ENCODE peak calls at places on chromosomes 2 and 18, in four cellular contexts. I is HCT116, C is adrenal gland, S is lower leg skin. M is an unnamed sample.
A peak's percentile ranks its signal among the peaks of the same experiment; 100 is the strongest.

GRCh38 chr2:241300000-241300399 is 15.5 kb downstream of the HDLBP start:
- DNase-seq in I (no peak), C (no peak), S (peak; percentile 82), M (no peak)

GRCh38 chr2:120239488-120240287 is 13.0 kb upstream of the RALB start:
- DNase-seq in I (no peak), C (peak; percentile 84), S (no peak), M (peak; percentile 54)

GRCh38 chr2:130836501-130837174 is at the start of gene ARHGEF4:
- DNase-seq in I (peak; percentile 50), C (no peak), S (no peak), M (no peak)

GRCh38 chr2:176614049-176614448 is 344.8 kb downstream of the MTX2 start:
- DNase-seq in I (no peak), C (no peak), S (no peak), M (no peak)

GRCh38 chr2:26438526-26438925 is 36.8 kb downstream of the DRC1 start:
- DNase-seq in I (no peak), C (no peak), S (no peak), M (no peak)

GRCh38 chr2:162123806-162124758 is 28.0 kb downstream of the GCG start:
- DNase-seq in I (peak; percentile 61), C (no peak), S (no peak), M (no peak)

GRCh38 chr2:237092920-237093781 is 7.5 kb downstream of the COPS8 start:
- DNase-seq in I (peak; percentile 2), C (no peak), S (no peak), M (peak; percentile 49)

GRCh38 chr2:241635756-241636155 is 1.2 kb downstream of the THAP4 start:
- DNase-seq in I (no peak), C (no peak), S (no peak), M (no peak)

GRCh38 chr2:177148477-177149154 is 64.0 kb upstream of the HNRNPA3 start:
- DNase-seq in I (peak; percentile 68), C (peak; percentile 82), S (peak; percentile 94), M (peak; percentile 67)

GRCh38 chr2:1752751-1753150 is 8.4 kb upstream of the PXDN start:
- DNase-seq in I (no peak), C (peak; percentile 12), S (peak; percentile 61), M (peak; percentile 12)

GRCh38 chr2:23691106-23691470 is 235.8 kb downstream of the ATAD2B start:
- DNase-seq in I (no peak), C (no peak), S (no peak), M (no peak)

GRCh38 chr18:23623040-23623439 is 36.7 kb upstream of the NPC1 start:
- DNase-seq in I (no peak), C (no peak), S (no peak), M (no peak)

GRCh38 chr2:234792566-234792965 is 159.3 kb upstream of the SH3BP4 start:
- DNase-seq in I (no peak), C (no peak), S (peak; percentile 74), M (no peak)

GRCh38 chr18:40133253-40133652 is 1821.8 kb upstream of the PIK3C3 start:
- DNase-seq in I (no peak), C (no peak), S (no peak), M (no peak)

GRCh38 chr2:230910546-230911135 is 14.4 kb downstream of the GPR55 start:
- DNase-seq in I (no peak), C (no peak), S (no peak), M (no peak)

GRCh38 chr2:171910494-171910893 is 11.8 kb upstream of the HAT1 start:
- DNase-seq in I (no peak), C (no peak), S (no peak), M (no peak)

GRCh38 chr2:239684271-239684670 is 283.5 kb upstream of the HDAC4 start:
- DNase-seq in I (no peak), C (no peak), S (no peak), M (no peak)

GRCh38 chr2:73823916-73824523 is 4.7 kb upstream of the STAMBP start:
- DNase-seq in I (peak; percentile 69), C (peak; percentile 53), S (no peak), M (no peak)

GRCh38 chr2:26735096-26735495 is 29.0 kb upstream of the SLC35F6 start:
- DNase-seq in I (no peak), C (peak; percentile 80), S (no peak), M (peak; percentile 40)

GRCh38 chr18:62759704-62760402 is 44.5 kb downstream of the PHLPP1 start:
- DNase-seq in I (no peak), C (no peak), S (no peak), M (no peak)

GRCh38 chr18:78769502-78770113 is 210.0 kb upstream of the SALL3 start:
- DNase-seq in I (no peak), C (peak; percentile 6), S (peak; percentile 80), M (no peak)

GRCh38 chr2:144517825-144518699 is 1.9 kb downstream of the ZEB2 start:
- DNase-seq in I (no peak), C (peak; percentile 62), S (no peak), M (peak; percentile 55)

GRCh38 chr18:48375150-48375790 is 33.9 kb downstream of the ZBTB7C start:
- DNase-seq in I (no peak), C (no peak), S (no peak), M (no peak)

GRCh38 chr2:96121414-96121813 is 5.0 kb upstream of the ADRA2B start:
- DNase-seq in I (no peak), C (no peak), S (no peak), M (no peak)

GRCh38 chr2:96122391-96122790 is 6.0 kb upstream of the ADRA2B start:
- DNase-seq in I (no peak), C (peak; percentile 57), S (no peak), M (no peak)

GRCh38 chr2:96124406-96125265 is 8.3 kb upstream of the ADRA2B start:
- DNase-seq in I (no peak), C (no peak), S (no peak), M (no peak)

GRCh38 chr2:96123936-96124335 is 7.6 kb upstream of the ADRA2B start:
- DNase-seq in I (no peak), C (no peak), S (no peak), M (no peak)

GRCh38 chr2:96123290-96123689 is 6.9 kb upstream of the ADRA2B start:
- DNase-seq in I (no peak), C (no peak), S (no peak), M (no peak)
- TF ChIP-seq POLR2A in I (no peak), C (no peak), S (no peak), M (no peak)

DNA sequence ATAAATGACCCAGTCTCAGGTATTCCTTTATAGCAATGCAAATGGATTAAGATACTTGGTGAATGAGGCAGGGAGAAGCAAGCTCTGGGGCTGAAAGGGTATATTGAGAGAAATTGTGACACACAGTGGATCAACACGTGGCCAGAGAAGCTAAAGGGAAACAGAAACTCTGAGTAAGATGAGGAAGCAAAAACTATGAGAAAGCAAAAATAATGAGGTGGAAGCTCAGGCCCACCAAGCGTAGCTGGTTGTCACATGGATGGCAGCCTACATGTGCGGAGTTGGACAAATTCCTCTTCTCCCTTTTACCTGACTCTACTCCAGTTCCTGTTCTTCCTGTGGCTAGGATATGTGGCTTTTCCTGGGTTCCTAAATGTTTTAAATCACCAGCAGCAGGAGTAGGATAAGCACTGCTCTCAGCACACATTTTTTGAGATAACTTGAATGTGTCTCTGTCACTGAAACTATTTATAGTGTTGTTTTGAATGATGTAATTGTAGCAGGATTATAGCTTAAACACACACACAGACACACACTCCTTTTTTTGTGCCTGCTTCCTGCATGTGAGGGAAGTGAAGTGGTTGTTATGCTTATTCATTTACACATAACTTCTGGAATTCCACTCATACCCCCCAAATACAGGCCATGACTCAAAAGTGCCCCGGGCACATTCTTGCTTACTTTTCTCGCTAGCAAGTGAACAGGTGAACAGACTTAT is 30.1 kb upstream of the EPC2 start:
- DNase-seq in I (peak; percentile 4), C (no peak), S (no peak), M (no peak)
- TF ChIP-seq POLR2A in I (no peak), C (no peak), S (no peak), M (no peak)

DNA sequence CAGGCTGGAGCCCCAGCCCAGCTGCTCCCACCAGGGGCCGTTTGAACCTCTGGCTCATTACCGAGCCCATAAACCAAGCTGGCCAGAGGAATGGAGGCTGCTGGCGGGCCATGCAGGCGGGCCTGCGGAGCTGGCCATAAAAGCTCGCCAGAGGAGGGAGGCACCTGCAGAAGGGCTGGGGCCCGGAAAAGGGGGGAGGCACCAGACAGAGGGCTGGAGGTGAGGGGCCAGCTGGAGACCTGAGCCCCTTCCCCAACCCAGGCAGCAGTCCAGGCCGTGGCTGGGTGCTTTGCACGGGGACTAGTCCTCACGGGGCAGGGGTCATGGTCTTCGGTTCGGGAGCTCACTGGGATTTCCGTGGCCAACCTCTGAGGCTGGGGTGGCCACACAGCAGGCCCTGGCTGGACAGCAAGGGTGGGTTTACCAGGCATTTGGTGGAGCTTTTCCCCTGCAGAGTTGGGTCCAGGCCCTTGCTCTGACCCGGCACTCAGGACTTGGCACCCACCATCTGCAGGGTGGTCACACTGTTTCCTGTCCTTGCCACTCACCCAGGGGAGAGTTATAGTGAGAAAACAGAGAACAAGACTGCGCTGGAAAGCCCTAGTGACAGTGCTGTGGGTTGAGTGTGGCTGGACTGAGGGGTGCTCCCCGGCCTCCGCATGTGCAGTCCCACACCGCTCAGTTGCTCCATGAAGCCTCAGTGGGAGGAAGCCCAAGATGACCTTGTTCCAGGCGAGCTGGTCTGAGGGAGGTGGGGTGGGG is 219.5 kb downstream of the DYSF start:
- DNase-seq in I (no peak), C (no peak), S (peak; percentile 68), M (no peak)
- TF ChIP-seq POLR2A in I (no peak), C (no peak), S (no peak), M (no peak)

GRCh38 chr2:10810175-10811161 is 2.1 kb downstream of the PDIA6 start:
- DNase-seq in I (no peak), C (no peak), S (no peak), M (no peak)

GRCh38 chr2:10813085-10813748 is 632 bp upstream of the PDIA6 start:
- DNase-seq in I (no peak), C (no peak), S (no peak), M (no peak)

GRCh38 chr2:10811552-10811951 is 1.0 kb downstream of the PDIA6 start:
- DNase-seq in I (no peak), C (no peak), S (no peak), M (no peak)

GRCh38 chr2:10814142-10814541 is 1.6 kb upstream of the PDIA6 start:
- DNase-seq in I (no peak), C (no peak), S (peak; percentile 85), M (no peak)

GRCh38 chr2:10812362-10813084 is at the start of gene PDIA6:
- DNase-seq in I (peak; percentile 92), C (peak; percentile 99), S (peak; percentile 99), M (peak; percentile 98)
- TF ChIP-seq POLR2A in I (peak; percentile 36), C (peak; percentile 71), S (no peak), M (peak; percentile 65)

GRCh38 chr2:112821682-112822081 is 14.9 kb downstream of the IL1B start:
- DNase-seq in I (no peak), C (no peak), S (no peak), M (no peak)

GRCh38 chr2:112820343-112820742 is 16.2 kb downstream of the IL1B start:
- DNase-seq in I (no peak), C (no peak), S (no peak), M (no peak)

GRCh38 chr2:112818094-112818902 is 18.3 kb downstream of the IL1B start:
- DNase-seq in I (no peak), C (no peak), S (no peak), M (no peak)

GRCh38 chr2:112819081-112819480 is 17.5 kb downstream of the IL1B start:
- DNase-seq in I (no peak), C (no peak), S (no peak), M (no peak)

DNA sequence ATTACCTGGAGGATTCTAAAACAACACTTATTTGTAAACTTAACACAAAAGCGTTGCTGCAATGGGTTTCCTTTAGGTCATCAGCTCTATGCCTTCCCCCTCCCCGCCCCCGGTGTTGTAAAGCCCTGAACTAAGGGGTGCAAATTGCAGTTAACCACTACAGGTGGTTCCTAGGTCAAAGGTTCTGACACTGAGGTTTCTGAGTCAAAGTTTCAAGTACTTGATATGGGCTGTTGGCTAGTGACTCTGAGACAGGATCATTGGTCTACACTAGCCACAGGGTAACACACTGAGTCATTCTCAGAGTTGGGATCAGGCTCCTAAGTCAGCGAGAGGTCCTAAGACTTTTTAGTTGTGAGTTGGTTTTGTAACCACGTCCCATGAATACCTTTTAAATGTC is 15.4 kb downstream of the IL1B start:
- DNase-seq in I (no peak), C (no peak), S (no peak), M (no peak)
- TF ChIP-seq POLR2A in I (no peak), C (no peak), S (no peak), M (no peak)